ENCODE peak calls at places on chromosomes 11 and 22, in ten cellular contexts. D is stimulated activated CD4-positive, alpha-beta T cell treated with anti-CD3 and anti-CD28 coated beads, Interleukin-2, amount 100 ng/mL, for 48 hours; A is HT1080; V is osteocyte; H is HFF-Myc; E is fibroblast of mammary gland; T is Jurkat, Clone E6-1; N is HTR-8/SVneo; F is NCI-H1092; K is mammary epithelial cell. I is an unnamed sample.

GRCh38 chr22:50739894-50740293 is 1.9 kb downstream of the ACR start:
- DNase-seq in D (no peak), A (no peak), V (no peak), H (no peak), E (no peak), T (no peak), N (no peak), F (no peak), K (no peak), I (no peak)

GRCh38 chr11:118634435-118635236 is 27.2 kb downstream of the PHLDB1 start:
- DNase-seq in D (no peak), A (no peak), V (no peak), H (no peak), E (peak), T (no peak), N (no peak), F (peak), K (peak), I (no peak)

GRCh38 chr11:131932584-131933360 is 562.4 kb downstream of the NTM start:
- DNase-seq in D (no peak), A (no peak), V (no peak), H (no peak), E (no peak), T (no peak), N (no peak), F (peak), K (no peak), I (no peak)

GRCh38 chr11:127474735-127475134 is 474.2 kb upstream of the KIRREL3 start:
- DNase-seq in D (no peak), A (no peak), V (no peak), H (no peak), E (no peak), T (no peak), N (no peak), F (no peak), K (no peak), I (no peak)

GRCh38 chr11:11660351-11660750 is 38.5 kb upstream of the GALNT18 start:
- DNase-seq in D (no peak), A (no peak), V (no peak), H (no peak), E (no peak), T (no peak), N (no peak), F (no peak), K (no peak), I (no peak)

GRCh38 chr22:36208162-36208765 is 6.7 kb upstream of the APOL4 start:
- DNase-seq in D (no peak), A (no peak), V (no peak), H (no peak), E (no peak), T (no peak), N (no peak), F (no peak), K (peak), I (no peak)

GRCh38 chr11:86717817-86718501 is 45.5 kb upstream of the ME3 start:
- DNase-seq in D (no peak), A (no peak), V (no peak), H (no peak), E (no peak), T (no peak), N (no peak), F (no peak), K (no peak), I (no peak)

GRCh38 chr22:29992341-29993275 is 87.7 kb upstream of the HORMAD2 start:
- DNase-seq in D (no peak), A (no peak), V (no peak), H (no peak), E (no peak), T (no peak), N (no peak), F (no peak), K (peak), I (no peak)

GRCh38 chr11:16126361-16126760 is 230.0 kb downstream of the SOX6 start:
- DNase-seq in D (no peak), A (peak), V (no peak), H (no peak), E (no peak), T (peak), N (no peak), F (peak), K (peak), I (no peak)

GRCh38 chr11:2572491-2573239 is 127.1 kb downstream of the KCNQ1OT1 start:
- DNase-seq in D (no peak), A (no peak), V (no peak), H (no peak), E (no peak), T (no peak), N (no peak), F (no peak), K (no peak), I (no peak)

GRCh38 chr11:117281159-117281558 is 10.0 kb upstream of the BACE1-AS start:
- DNase-seq in D (no peak), A (peak), V (no peak), H (peak), E (peak), T (no peak), N (peak), F (no peak), K (peak), I (peak)

GRCh38 chr11:93730108-93731107 is 10.9 kb downstream of the TAF1D start:
- DNase-seq in D (no peak), A (no peak), V (no peak), H (no peak), E (no peak), T (no peak), N (no peak), F (no peak), K (no peak), I (no peak)

GRCh38 chr22:33579448-33580093 is 340.7 kb downstream of the LARGE1 start:
- DNase-seq in D (peak), A (peak), V (peak), H (peak), E (peak), T (peak), N (no peak), F (peak), K (peak), I (peak)

GRCh38 chr22:19876941-19877625 is 22.4 kb upstream of the GNB1L start:
- DNase-seq in D (no peak), A (no peak), V (no peak), H (no peak), E (no peak), T (no peak), N (no peak), F (no peak), K (no peak), I (no peak)

GRCh38 chr11:87397250-87397649 is 359.5 kb downstream of the TMEM135 start:
- DNase-seq in D (no peak), A (peak), V (no peak), H (no peak), E (no peak), T (no peak), N (no peak), F (no peak), K (no peak), I (no peak)

GRCh38 chr11:110261195-110262140 is 34.9 kb downstream of the RDX start:
- DNase-seq in D (no peak), A (no peak), V (no peak), H (no peak), E (no peak), T (no peak), N (no peak), F (no peak), K (no peak), I (no peak)

GRCh38 chr11:75536786-75537629 is 11.3 kb upstream of the GDPD5 start:
- DNase-seq in D (peak), A (peak), V (no peak), H (no peak), E (peak), T (no peak), N (no peak), F (no peak), K (peak), I (no peak)

GRCh38 chr11:120244476-120244875 is 4.5 kb downstream of the POU2F3 start:
- DNase-seq in D (peak), A (peak), V (no peak), H (no peak), E (peak), T (no peak), N (no peak), F (no peak), K (peak), I (no peak)

GRCh38 chr11:46346886-46347636 is at the start of gene DGKZ:
- DNase-seq in D (peak), A (peak), V (peak), H (no peak), E (peak), T (peak), N (peak), F (peak), K (peak), I (peak)

GRCh38 chr11:63212742-63213141 is 30.7 kb downstream of the SLC22A25 start:
- DNase-seq in D (peak), A (peak), V (no peak), H (peak), E (peak), T (peak), N (peak), F (no peak), K (peak), I (no peak)

GRCh38 chr22:46613606-46613997 is 6.6 kb upstream of the GRAMD4 start:
- DNase-seq in D (no peak), A (no peak), V (no peak), H (no peak), E (peak), T (peak), N (no peak), F (no peak), K (no peak), I (no peak)

GRCh38 chr11:2671748-2672147 is 28.0 kb downstream of the KCNQ1OT1 start:
- DNase-seq in D (no peak), A (no peak), V (peak), H (no peak), E (no peak), T (no peak), N (no peak), F (no peak), K (no peak), I (no peak)

GRCh38 chr11:70650075-70650909 is 252.0 kb downstream of the CTTN start:
- DNase-seq in D (peak), A (peak), V (no peak), H (peak), E (peak), T (peak), N (peak), F (no peak), K (peak), I (peak)